ENCODE peak calls at places on chromosomes 6 and 20, in six cellular contexts. O is GM13976; L is Daoy; A is NCI-H2081; M is hepatic stellate cell; I is CD8-positive, alpha-beta T cell. R is an unnamed sample.

GRCh38 chr20:11520596-11520995 is 397.1 kb upstream of the BTBD3 start:
- DNase-seq in O (no peak), L (no peak), A (no peak), M (no peak), I (no peak), R (no peak)

GRCh38 chr6:31011153-31011552 is 879 bp downstream of the MUC22 start:
- DNase-seq in O (no peak), L (no peak), A (no peak), M (no peak), I (no peak), R (no peak)

GRCh38 chr6:100116409-100117194 is 122.6 kb upstream of the MCHR2 start:
- DNase-seq in O (peak), L (peak), A (peak), M (peak), I (no peak), R (no peak)

GRCh38 chr20:61442075-61442670 is 190.1 kb downstream of the CDH4 start:
- DNase-seq in O (no peak), L (no peak), A (no peak), M (peak), I (no peak), R (no peak)

GRCh38 chr6:169884158-169884557 is 132.7 kb downstream of the ERMARD start:
- DNase-seq in O (no peak), L (no peak), A (no peak), M (no peak), I (no peak), R (no peak)

GRCh38 chr6:139939189-139939979 is 564.9 kb upstream of the CITED2 start:
- DNase-seq in O (peak), L (no peak), A (no peak), M (no peak), I (no peak), R (no peak)

GRCh38 chr6:131924881-131925474 is 26.2 kb downstream of the CCN2 start:
- DNase-seq in O (peak), L (peak), A (peak), M (peak), I (no peak), R (no peak)

GRCh38 chr6:106739387-106739786 is 110.0 kb downstream of the QRSL1 start:
- DNase-seq in O (no peak), L (peak), A (no peak), M (no peak), I (no peak), R (no peak)

GRCh38 chr6:13729891-13730290 is 18.3 kb upstream of the RANBP9 start:
- DNase-seq in O (no peak), L (peak), A (no peak), M (peak), I (no peak), R (no peak)

GRCh38 chr20:62914970-62915457 is 11.3 kb downstream of the DIDO1 start:
- DNase-seq in O (no peak), L (no peak), A (no peak), M (peak), I (no peak), R (no peak)

GRCh38 chr6:73796881-73797280 is 100.9 kb downstream of the CD109 start:
- DNase-seq in O (no peak), L (no peak), A (no peak), M (no peak), I (no peak), R (no peak)

GRCh38 chr6:33298773-33299236 is at the start of gene RGL2:
- DNase-seq in O (peak), L (peak), A (peak), M (peak), I (peak), R (no peak)

GRCh38 chr20:45833030-45833882 is at the start of gene SNX21:
- DNase-seq in O (peak), L (peak), A (peak), M (peak), I (no peak), R (peak)

GRCh38 chr6:33994198-33995045 is 151.5 kb downstream of the GRM4 start:
- DNase-seq in O (no peak), L (no peak), A (no peak), M (no peak), I (no peak), R (no peak)

GRCh38 chr6:151609146-151609962 is 115.5 kb downstream of the CCDC170 start:
- DNase-seq in O (no peak), L (no peak), A (no peak), M (no peak), I (no peak), R (no peak)

GRCh38 chr6:14066782-14067406 is 50.7 kb upstream of the CD83 start:
- DNase-seq in O (peak), L (peak), A (peak), M (peak), I (no peak), R (no peak)

GRCh38 chr6:21188505-21189223 is 404.9 kb upstream of the SOX4 start:
- DNase-seq in O (no peak), L (no peak), A (peak), M (no peak), I (no peak), R (no peak)

GRCh38 chr6:113733386-113733785 is 123.8 kb upstream of the MARCKS start:
- DNase-seq in O (no peak), L (no peak), A (no peak), M (no peak), I (no peak), R (no peak)

R was measured in omental fat pad.